ENCODE peak calls at places on chromosomes 16 and 17, in five cellular contexts. One of them, this sample, is unnamed.

GRCh38 chr16:8822403-8822802 is 24.8 kb downstream of the PMM2 start:
- DNase-seq in CD8-positive, alpha-beta T cell: no peak
- DNase-seq in ovary: no peak
- DNase-seq in fibroblast of lung: no peak
- DNase-seq in Panc1: no peak
- DNase-seq in this sample: no peak

GRCh38 chr16:48629531-48629930 is 19.6 kb upstream of the N4BP1 start:
- DNase-seq in CD8-positive, alpha-beta T cell: no peak
- DNase-seq in ovary: no peak
- DNase-seq in fibroblast of lung: no peak
- DNase-seq in Panc1: no peak
- DNase-seq in this sample: no peak

GRCh38 chr17:44971776-44972483 is 3.8 kb upstream of the C1QL1 start:
- DNase-seq in CD8-positive, alpha-beta T cell: no peak
- DNase-seq in ovary: no peak
- DNase-seq in fibroblast of lung: peak; percentile 24
- DNase-seq in Panc1: no peak
- DNase-seq in this sample: no peak

GRCh38 chr16:72282338-72282737 is 110.4 kb upstream of the PMFBP1 start:
- DNase-seq in CD8-positive, alpha-beta T cell: no peak
- DNase-seq in ovary: no peak
- DNase-seq in fibroblast of lung: no peak
- DNase-seq in Panc1: no peak
- DNase-seq in this sample: no peak

GRCh38 chr17:44828919-44829557 is 1.0 kb downstream of the GJC1 start:
- DNase-seq in CD8-positive, alpha-beta T cell: peak; percentile 11
- DNase-seq in ovary: no peak
- DNase-seq in fibroblast of lung: peak; percentile 59
- DNase-seq in Panc1: no peak
- DNase-seq in this sample: no peak

GRCh38 chr17:82330322-82331239 is 3.0 kb downstream of the SECTM1 start:
- DNase-seq in CD8-positive, alpha-beta T cell: no peak
- DNase-seq in ovary: peak; percentile 62
- DNase-seq in fibroblast of lung: peak; percentile 75
- DNase-seq in Panc1: no peak
- DNase-seq in this sample: peak; percentile 31

GRCh38 chr17:74972107-74972972 is at the start of gene HID1:
- DNase-seq in CD8-positive, alpha-beta T cell: peak; percentile 87
- DNase-seq in ovary: peak; percentile 64
- DNase-seq in fibroblast of lung: no peak
- DNase-seq in Panc1: no peak
- DNase-seq in this sample: no peak

GRCh38 chr17:76901542-76902197 is 33.5 kb downstream of the MGAT5B start:
- DNase-seq in CD8-positive, alpha-beta T cell: no peak
- DNase-seq in ovary: no peak
- DNase-seq in fibroblast of lung: no peak
- DNase-seq in Panc1: no peak
- DNase-seq in this sample: no peak

GRCh38 chr17:66304304-66305174 is 2.1 kb downstream of the PRKCA start:
- DNase-seq in CD8-positive, alpha-beta T cell: peak; percentile 11
- DNase-seq in ovary: no peak
- DNase-seq in fibroblast of lung: peak; percentile 39
- DNase-seq in Panc1: no peak
- DNase-seq in this sample: no peak

GRCh38 chr16:29698484-29699323 is 19.7 kb downstream of the QPRT start:
- DNase-seq in CD8-positive, alpha-beta T cell: no peak
- DNase-seq in ovary: no peak
- DNase-seq in fibroblast of lung: no peak
- DNase-seq in Panc1: no peak
- DNase-seq in this sample: no peak

GRCh38 chr16:57483725-57484514 is 2.4 kb downstream of the DOK4 start:
- DNase-seq in CD8-positive, alpha-beta T cell: no peak
- DNase-seq in ovary: no peak
- DNase-seq in fibroblast of lung: no peak
- DNase-seq in Panc1: no peak
- DNase-seq in this sample: no peak

GRCh38 chr16:86167061-86167460 is 268.1 kb downstream of the IRF8 start:
- DNase-seq in CD8-positive, alpha-beta T cell: no peak
- DNase-seq in ovary: no peak
- DNase-seq in fibroblast of lung: no peak
- DNase-seq in Panc1: no peak
- DNase-seq in this sample: no peak

GRCh38 chr16:21703156-21703555 is 39.4 kb downstream of the OTOA start:
- DNase-seq in CD8-positive, alpha-beta T cell: no peak
- DNase-seq in ovary: no peak
- DNase-seq in fibroblast of lung: no peak
- DNase-seq in Panc1: no peak
- DNase-seq in this sample: no peak

GRCh38 chr16:75591001-75591852 is 25.0 kb downstream of the GABARAPL2 start:
- DNase-seq in CD8-positive, alpha-beta T cell: no peak
- DNase-seq in ovary: peak; percentile 50
- DNase-seq in fibroblast of lung: peak; percentile 67
- DNase-seq in Panc1: no peak
- DNase-seq in this sample: no peak

GRCh38 chr17:56939869-56940484 is 20.9 kb downstream of the COIL start:
- DNase-seq in CD8-positive, alpha-beta T cell: no peak
- DNase-seq in ovary: no peak
- DNase-seq in fibroblast of lung: peak; percentile 72
- DNase-seq in Panc1: peak; percentile 45
- DNase-seq in this sample: peak; percentile 12

GRCh38 chr17:82941021-82942001 is 101.5 kb upstream of the ZNF750 start:
- DNase-seq in CD8-positive, alpha-beta T cell: no peak
- DNase-seq in ovary: peak; percentile 17
- DNase-seq in fibroblast of lung: no peak
- DNase-seq in Panc1: no peak
- DNase-seq in this sample: no peak

GRCh38 chr16:89360760-89361435 is 129.5 kb downstream of the ANKRD11 start:
- DNase-seq in CD8-positive, alpha-beta T cell: peak; percentile 79
- DNase-seq in ovary: no peak
- DNase-seq in fibroblast of lung: no peak
- DNase-seq in Panc1: no peak
- DNase-seq in this sample: no peak

GRCh38 chr16:20956319-20956718 is 55.7 kb downstream of the LYRM1 start:
- DNase-seq in CD8-positive, alpha-beta T cell: no peak
- DNase-seq in ovary: no peak
- DNase-seq in fibroblast of lung: peak; percentile 78
- DNase-seq in Panc1: no peak
- DNase-seq in this sample: no peak

GRCh38 chr17:45663772-45664171 is 120.3 kb upstream of the CRHR1 start:
- DNase-seq in CD8-positive, alpha-beta T cell: no peak
- DNase-seq in ovary: no peak
- DNase-seq in fibroblast of lung: no peak
- DNase-seq in Panc1: no peak
- DNase-seq in this sample: no peak

GRCh38 chr16:64626771-64627170 is 495.1 kb downstream of the CDH11 start:
- DNase-seq in CD8-positive, alpha-beta T cell: no peak
- DNase-seq in ovary: no peak
- DNase-seq in fibroblast of lung: no peak
- DNase-seq in Panc1: no peak
- DNase-seq in this sample: no peak

GRCh38 chr17:64148017-64148631 is 18.2 kb upstream of the ERN1 start:
- DNase-seq in CD8-positive, alpha-beta T cell: no peak
- DNase-seq in ovary: no peak
- DNase-seq in fibroblast of lung: peak; percentile 54
- DNase-seq in Panc1: no peak
- DNase-seq in this sample: no peak

GRCh38 chr17:76193616-76194015 is 46.7 kb downstream of the RNF157 start:
- DNase-seq in CD8-positive, alpha-beta T cell: peak; percentile 22
- DNase-seq in ovary: no peak
- DNase-seq in fibroblast of lung: no peak
- DNase-seq in Panc1: no peak
- DNase-seq in this sample: no peak

GRCh38 chr16:81442909-81443687 is 1.5 kb upstream of the CMIP start:
- DNase-seq in CD8-positive, alpha-beta T cell: no peak
- DNase-seq in ovary: no peak
- DNase-seq in fibroblast of lung: no peak
- DNase-seq in Panc1: no peak
- DNase-seq in this sample: no peak

GRCh38 chr17:14095202-14095601 is 25.9 kb downstream of the COX10 start:
- DNase-seq in CD8-positive, alpha-beta T cell: no peak
- DNase-seq in ovary: no peak
- DNase-seq in fibroblast of lung: no peak
- DNase-seq in Panc1: no peak
- DNase-seq in this sample: no peak

GRCh38 chr17:17146791-17147406 is 59.2 kb downstream of the PLD6 start:
- DNase-seq in CD8-positive, alpha-beta T cell: peak; percentile 34
- DNase-seq in ovary: no peak
- DNase-seq in fibroblast of lung: no peak
- DNase-seq in Panc1: no peak
- DNase-seq in this sample: no peak

GRCh38 chr16:65547799-65548446 is 426.1 kb upstream of the CDH11 start:
- DNase-seq in CD8-positive, alpha-beta T cell: no peak
- DNase-seq in ovary: no peak
- DNase-seq in fibroblast of lung: peak; percentile 84
- DNase-seq in Panc1: no peak
- DNase-seq in this sample: peak; percentile 63

DNA sequence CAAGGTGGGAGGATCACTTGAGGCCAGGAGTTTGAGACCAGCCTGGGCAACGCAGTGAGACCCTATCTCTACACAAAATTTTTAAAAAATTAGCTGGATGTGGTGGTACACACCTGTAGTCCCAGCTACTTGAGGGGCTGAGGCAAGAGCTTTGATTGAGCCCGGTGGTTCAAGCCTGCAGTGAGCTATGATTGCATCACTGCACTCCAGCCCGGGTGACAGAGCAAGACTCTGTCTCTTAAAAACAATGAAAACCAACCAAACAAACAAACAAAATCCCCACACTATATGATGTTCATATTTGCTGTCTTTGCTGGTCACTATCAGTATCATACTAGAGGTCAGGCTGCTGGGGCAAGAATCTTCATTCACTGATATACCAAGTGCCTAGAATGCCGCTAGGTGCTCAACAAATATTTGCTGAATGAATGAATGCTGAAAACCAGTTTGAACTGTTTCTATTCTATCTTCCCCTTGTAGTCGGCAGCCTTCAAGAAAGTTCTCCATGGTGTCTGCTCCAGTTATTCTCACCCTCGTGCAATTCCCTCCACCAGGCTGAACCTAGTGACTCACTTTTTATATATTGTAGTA is 127.0 kb downstream of the IRX3 start:
- DNase-seq in CD8-positive, alpha-beta T cell: no peak
- DNase-seq in ovary: no peak
- DNase-seq in fibroblast of lung: no peak
- DNase-seq in Panc1: no peak
- DNase-seq in this sample: no peak
- H3K4me3 ChIP-seq in CD8-positive, alpha-beta T cell: no peak overlapping the region
- H3K4me3 ChIP-seq in ovary: no peak overlapping the region
- H3K4me3 ChIP-seq in fibroblast of lung: no peak overlapping the region
- H3K4me3 ChIP-seq in Panc1: no peak overlapping the region
- H3K4me3 ChIP-seq in this sample: no peak overlapping the region

DNA sequence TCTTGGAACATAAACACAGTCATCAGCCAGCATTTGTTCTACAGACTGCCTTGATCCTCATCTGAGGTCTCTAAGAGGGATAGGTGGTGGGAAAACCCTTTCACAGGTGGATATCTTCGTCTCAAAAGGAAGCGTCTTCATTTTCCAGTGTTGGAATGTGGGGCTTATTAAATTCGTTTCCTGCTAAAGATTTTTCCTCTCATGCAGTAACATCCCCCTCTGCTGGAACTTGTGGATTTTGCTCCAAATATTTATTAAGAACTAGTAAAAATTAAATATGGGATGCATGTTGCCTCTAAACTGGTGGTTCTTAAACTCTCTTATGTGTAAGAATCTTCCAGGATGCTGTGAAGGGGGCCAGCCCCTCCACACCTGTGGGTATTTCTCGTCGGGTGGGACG is 20.1 kb upstream of the MLYCD start:
- DNase-seq in CD8-positive, alpha-beta T cell: no peak
- DNase-seq in ovary: no peak
- DNase-seq in fibroblast of lung: peak; percentile 70
- DNase-seq in Panc1: peak; percentile 18
- DNase-seq in this sample: no peak
- TF ChIP-seq CTCF in CD8-positive, alpha-beta T cell: no peak
- TF ChIP-seq CTCF in ovary: peak; percentile 30
- TF ChIP-seq CTCF in fibroblast of lung: peak; percentile 65
- TF ChIP-seq CTCF in Panc1: peak; percentile 55
- TF ChIP-seq CTCF in this sample: peak; percentile 55

GRCh38 chr17:62565817-62566216 is 61.7 kb upstream of the MRC2 start:
- DNase-seq in CD8-positive, alpha-beta T cell: no peak
- DNase-seq in ovary: no peak
- DNase-seq in fibroblast of lung: no peak
- DNase-seq in Panc1: peak; percentile 52
- DNase-seq in this sample: no peak

GRCh38 chr17:62566996-62567578 is 60.4 kb upstream of the MRC2 start:
- DNase-seq in CD8-positive, alpha-beta T cell: no peak
- DNase-seq in ovary: no peak
- DNase-seq in fibroblast of lung: no peak
- DNase-seq in Panc1: no peak
- DNase-seq in this sample: no peak

DNA sequence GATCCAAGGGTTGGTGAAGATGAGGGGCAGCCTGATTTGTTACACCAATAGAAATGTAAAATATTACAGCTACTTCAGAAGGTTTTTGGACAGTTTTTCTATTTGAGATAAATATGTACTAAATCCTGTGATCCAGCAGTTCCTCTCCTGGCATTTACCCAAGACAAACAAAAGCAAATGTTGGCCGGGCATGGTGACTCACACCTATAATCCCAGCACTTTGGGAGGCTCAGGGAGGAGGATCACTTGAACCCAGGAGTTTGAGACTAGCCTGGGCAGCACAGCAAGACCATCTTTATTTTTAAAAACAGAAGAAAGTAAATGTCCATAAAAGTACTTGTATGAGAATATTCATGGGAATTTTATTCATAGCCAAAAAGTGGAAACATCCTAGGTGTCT is 64.8 kb upstream of the MRC2 start:
- DNase-seq in CD8-positive, alpha-beta T cell: no peak
- DNase-seq in ovary: no peak
- DNase-seq in fibroblast of lung: peak; percentile 69
- DNase-seq in Panc1: no peak
- DNase-seq in this sample: no peak
- H3K36me3 ChIP-seq in CD8-positive, alpha-beta T cell: peaks cover 20% of the 10 kb centered on the region
- H3K36me3 ChIP-seq in ovary: no peaks in the 10 kb centered on the region
- H3K36me3 ChIP-seq in fibroblast of lung: peaks cover 3% of the 10 kb centered on the region
- H3K36me3 ChIP-seq in Panc1: peaks cover 4% of the 10 kb centered on the region
- H3K36me3 ChIP-seq in this sample: no peaks in the 10 kb centered on the region

DNA sequence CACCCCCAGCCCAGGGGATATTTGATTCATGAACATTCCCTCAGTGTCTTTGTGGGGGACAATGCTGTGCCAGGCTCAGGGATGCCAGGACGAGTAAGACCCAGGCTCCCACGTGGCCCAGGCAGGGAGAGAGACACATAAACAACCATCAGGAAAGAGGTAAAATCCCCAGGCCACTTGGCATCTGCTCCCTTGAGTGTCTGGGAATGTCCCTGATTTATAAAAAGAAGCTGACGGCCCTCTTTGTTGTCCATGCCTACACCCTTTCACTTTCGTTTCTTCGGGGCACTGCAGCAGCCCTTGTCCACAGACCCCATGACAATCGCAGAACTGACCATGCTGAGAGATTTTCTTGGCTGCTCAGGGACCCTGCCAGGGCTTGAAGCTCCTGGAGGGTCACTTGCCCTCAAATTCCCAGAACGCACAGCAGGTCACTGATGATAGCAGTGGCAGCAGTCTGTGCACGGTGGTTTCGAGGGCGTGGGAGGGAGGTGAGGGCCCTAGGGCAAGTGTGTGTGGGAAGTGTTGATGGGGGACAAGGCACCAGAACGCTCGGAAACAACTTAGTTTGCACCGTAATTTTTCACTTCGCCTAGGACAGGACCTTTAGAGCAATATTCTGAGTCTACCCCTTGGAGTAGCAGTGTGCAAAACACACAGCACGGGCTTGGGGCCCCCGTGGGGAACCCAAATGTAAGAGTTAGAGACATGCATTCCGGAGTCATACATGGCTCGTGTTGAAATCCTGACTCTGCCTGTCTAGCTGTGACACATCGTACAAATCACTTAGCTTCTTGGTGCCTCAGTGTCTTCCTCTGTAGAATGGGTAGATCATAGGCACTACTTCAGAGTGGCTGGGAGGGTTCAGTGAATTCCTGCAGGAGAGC is 4.7 kb downstream of the NOD2 start:
- DNase-seq in CD8-positive, alpha-beta T cell: no peak
- DNase-seq in ovary: no peak
- DNase-seq in fibroblast of lung: peak; percentile 36
- DNase-seq in Panc1: no peak
- DNase-seq in this sample: no peak
- H3K4me3 ChIP-seq in CD8-positive, alpha-beta T cell: peak overlapping the region; percentile 60
- H3K4me3 ChIP-seq in ovary: peak overlapping the region; percentile 15
- H3K4me3 ChIP-seq in fibroblast of lung: peak overlapping the region; percentile 54
- H3K4me3 ChIP-seq in Panc1: peak overlapping the region; percentile 7
- H3K4me3 ChIP-seq in this sample: no peak overlapping the region

This sample was measured in kidney epithelial cell.